ENCODE peak calls at places on chromosomes 2 and 18, in nine cellular contexts. P is HL-60, K is uterus, C is left ventricle myocardium inferior, V is adipocyte, J is brain microvascular endothelial cell, R is bronchial epithelial cell, M is psoas muscle, Z is coronary artery. A is an unnamed sample.

GRCh38 chr2:149733936-149734685 is 146.5 kb upstream of the MMADHC start:
- DNase-seq in M (no peak), C (no peak), V (peak), P (no peak), Z (no peak), K (no peak), J (peak), R (peak), A (no peak)

GRCh38 chr2:61582191-61582590 is 44.0 kb upstream of the XPO1 start:
- DNase-seq in R (peak), Z (no peak), V (no peak), C (no peak), J (no peak), P (no peak), M (no peak), K (no peak), A (no peak)

GRCh38 chr2:204497855-204498254 is 47.4 kb upstream of the PARD3B start:
- DNase-seq in C (no peak), J (no peak), V (no peak), M (no peak), K (no peak), Z (no peak), R (no peak), P (no peak), A (no peak)

GRCh38 chr2:123153041-123153440 is 872.0 kb upstream of the CNTNAP5 start:
- DNase-seq in K (no peak), Z (no peak), J (no peak), C (no peak), P (no peak), R (peak), V (no peak), M (no peak), A (no peak)

GRCh38 chr2:238380785-238381184 is 45.9 kb upstream of the ASB1 start:
- DNase-seq in C (no peak), J (no peak), V (peak), M (no peak), Z (no peak), K (no peak), P (no peak), R (peak), A (no peak)

GRCh38 chr18:21897811-21898210 is 157.2 kb downstream of the MIB1 start:
- DNase-seq in P (peak), C (no peak), Z (no peak), J (peak), M (no peak), V (peak), R (peak), K (peak), A (no peak)

GRCh38 chr2:96538487-96539214 is 2.1 kb downstream of the ARID5A start:
- DNase-seq in C (peak), V (no peak), R (no peak), Z (no peak), J (peak), P (peak), M (peak), K (peak), A (peak)

GRCh38 chr2:230124792-230125452 is 56.2 kb upstream of the SLC16A14 start:
- DNase-seq in C (peak), V (no peak), K (no peak), Z (no peak), J (no peak), R (no peak), P (peak), M (no peak), A (no peak)

GRCh38 chr2:28666496-28667184 is 85.0 kb upstream of the PPP1CB start:
- DNase-seq in C (no peak), K (peak), J (no peak), R (no peak), P (no peak), M (no peak), Z (no peak), V (no peak), A (no peak)

GRCh38 chr2:175595139-175595538 is 406.9 kb downstream of the LNPK start:
- DNase-seq in P (no peak), V (no peak), C (no peak), K (no peak), R (no peak), Z (no peak), J (no peak), M (no peak), A (no peak)

GRCh38 chr18:12656671-12657047 is 1.2 kb downstream of the SPIRE1 start:
- DNase-seq in J (no peak), C (no peak), Z (no peak), P (no peak), V (peak), K (no peak), R (peak), M (no peak), A (no peak)

GRCh38 chr2:201680743-201681142 is 17.7 kb downstream of the MPP4 start:
- DNase-seq in R (peak), C (no peak), V (no peak), P (no peak), M (no peak), Z (no peak), J (no peak), K (no peak), A (no peak)

GRCh38 chr2:182951948-182952663 is 85.7 kb upstream of the FRZB start:
- DNase-seq in R (peak), J (peak), K (no peak), P (no peak), M (no peak), C (no peak), V (peak), Z (no peak), A (no peak)

GRCh38 chr2:1743396-1744150 is 742 bp downstream of the PXDN start:
- DNase-seq in M (no peak), Z (no peak), P (no peak), K (peak), R (no peak), C (no peak), V (peak), J (no peak), A (peak)

GRCh38 chr2:62038980-62039771 is 133.7 kb downstream of the COMMD1 start:
- DNase-seq in J (peak), Z (no peak), P (peak), V (peak), C (no peak), M (no peak), R (peak), K (no peak), A (no peak)

GRCh38 chr18:46411191-46411590 is 245.8 kb downstream of the LOXHD1 start:
- DNase-seq in K (no peak), Z (no peak), J (no peak), V (no peak), P (no peak), R (no peak), C (no peak), M (no peak), A (no peak)

GRCh38 chr2:138919336-138919735 is 139.1 kb upstream of the NXPH2 start:
- DNase-seq in V (no peak), J (no peak), C (no peak), K (no peak), Z (no peak), M (no peak), R (no peak), P (no peak), A (no peak)

GRCh38 chr2:108971661-108972566 is 17.1 kb downstream of the EDAR start:
- DNase-seq in R (peak), C (peak), P (no peak), M (no peak), V (peak), J (no peak), Z (no peak), K (no peak), A (no peak)

GRCh38 chr2:95316466-95317122 is 19.4 kb downstream of the KCNIP3 start:
- DNase-seq in R (no peak), Z (no peak), V (peak), K (no peak), M (no peak), P (peak), J (peak), C (no peak), A (no peak)

GRCh38 chr18:13500227-13500865 is 226.0 kb downstream of the FAM210A start:
- DNase-seq in M (peak), C (peak), R (peak), V (peak), Z (peak), P (no peak), K (peak), J (peak), A (no peak)

GRCh38 chr2:32882911-32883810 is 63.6 kb upstream of the LTBP1 start:
- DNase-seq in M (no peak), K (no peak), J (no peak), R (peak), P (no peak), V (no peak), C (no peak), Z (no peak), A (no peak)

GRCh38 chr2:68391099-68391498 is 26.0 kb downstream of the PLEK start:
- DNase-seq in Z (no peak), M (no peak), P (peak), J (no peak), C (no peak), R (peak), K (no peak), V (no peak), A (no peak)

GRCh38 chr2:2547451-2547850 is 216.4 kb upstream of the MYT1L start:
- DNase-seq in V (no peak), R (no peak), C (no peak), M (no peak), J (no peak), Z (no peak), K (no peak), P (no peak), A (no peak)

GRCh38 chr2:142869461-142870106 is 7.9 kb upstream of the KYNU start:
- DNase-seq in K (no peak), V (no peak), Z (no peak), P (no peak), M (no peak), J (no peak), R (no peak), C (no peak), A (no peak)

GRCh38 chr2:219131327-219131726 is 29.3 kb downstream of the NHEJ1 start:
- DNase-seq in M (no peak), C (no peak), V (no peak), J (no peak), R (no peak), K (no peak), Z (no peak), P (no peak), A (no peak)

GRCh38 chr2:65730186-65730585 is 297.8 kb upstream of the SPRED2 start:
- DNase-seq in R (peak), P (no peak), J (no peak), K (no peak), C (no peak), Z (no peak), M (no peak), V (no peak), A (no peak)

GRCh38 chr2:137837830-137838229 is 126.4 kb upstream of the HNMT start:
- DNase-seq in P (peak), R (no peak), M (no peak), K (no peak), C (no peak), J (no peak), Z (no peak), V (no peak), A (no peak)

GRCh38 chr18:63763831-63764600 is 11.2 kb upstream of the SERPINB7 start:
- DNase-seq in J (peak), Z (no peak), C (no peak), K (no peak), V (peak), R (peak), P (no peak), M (no peak), A (no peak)

GRCh38 chr2:24527536-24527935 is 36.5 kb downstream of the NCOA1 start:
- DNase-seq in V (no peak), R (peak), M (no peak), C (no peak), K (no peak), Z (no peak), P (no peak), J (no peak), A (no peak)

GRCh38 chr2:238055841-238056240 is 5.0 kb upstream of the SCLY start:
- DNase-seq in C (no peak), P (no peak), Z (no peak), M (no peak), K (no peak), V (no peak), R (no peak), J (no peak), A (no peak)

GRCh38 chr18:41326311-41326710 is 628.7 kb upstream of the PIK3C3 start:
- DNase-seq in M (no peak), R (peak), J (peak), C (no peak), K (no peak), P (no peak), V (peak), Z (no peak), A (no peak)

GRCh38 chr2:238835726-238836301 is 12.1 kb upstream of the TWIST2 start:
- DNase-seq in J (no peak), R (no peak), M (no peak), P (no peak), C (no peak), K (no peak), Z (no peak), V (no peak), A (no peak)

GRCh38 chr18:40041951-40042350 is 1913.1 kb upstream of the PIK3C3 start:
- DNase-seq in V (no peak), C (no peak), M (no peak), P (no peak), K (no peak), J (no peak), Z (no peak), R (no peak), A (no peak)

GRCh38 chr18:67509711-67510110 is 6.8 kb downstream of the DSEL start:
- DNase-seq in K (no peak), M (no peak), V (peak), C (no peak), J (no peak), P (no peak), R (no peak), Z (no peak), A (no peak)

GRCh38 chr18:63604791-63605567 is 17.8 kb downstream of the SERPINB13 start:
- DNase-seq in M (no peak), C (no peak), P (no peak), K (no peak), R (peak), V (peak), J (no peak), Z (no peak), A (no peak)

DNA sequence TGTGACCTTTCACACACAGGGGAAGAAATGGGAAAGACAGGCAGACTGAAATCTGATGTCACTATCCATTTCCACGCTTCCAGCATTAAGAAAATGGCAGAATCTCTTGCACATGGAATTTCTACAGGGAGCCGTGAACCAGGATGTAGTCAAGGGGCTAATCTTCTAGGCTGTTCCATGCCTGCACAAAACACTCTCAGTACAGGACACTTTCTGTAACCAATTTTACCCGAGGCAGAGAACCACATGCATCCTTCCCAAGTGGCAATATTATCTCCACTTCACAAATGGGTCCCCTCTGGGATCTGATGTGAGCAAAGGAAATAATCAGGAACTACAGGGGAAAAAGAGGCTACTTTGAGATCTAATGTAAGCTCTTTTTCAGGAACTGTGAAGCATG is 237.0 kb downstream of the RBM43 start:
- DNase-seq in V (no peak), M (no peak), C (no peak), J (no peak), R (no peak), P (no peak), K (no peak), Z (no peak), A (no peak)
- H3K4me3 ChIP-seq in V (no peak), M (no peak), C (no peak), J (no peak), R (no peak), P (no peak), K (no peak), Z (no peak), A (no peak)

DNA sequence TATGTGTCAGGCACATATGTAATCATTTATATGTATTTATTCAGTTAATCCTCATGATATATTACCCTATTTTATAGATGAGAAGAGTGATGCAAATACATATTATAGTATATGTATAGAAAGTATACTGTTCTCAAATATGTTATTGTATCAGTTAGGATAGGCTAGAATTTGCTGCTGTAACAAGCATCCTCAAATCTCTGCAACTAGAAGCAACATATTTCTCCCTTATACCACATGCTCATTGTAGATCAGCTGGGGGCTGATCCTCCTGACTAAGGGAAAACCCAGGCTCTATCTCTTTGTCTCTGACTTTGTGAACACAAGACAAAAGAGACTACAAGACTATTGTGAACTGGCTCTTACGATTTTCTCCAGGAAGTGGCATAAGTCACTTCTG is 24.8 kb upstream of the HS6ST1 start:
- DNase-seq in J (no peak), P (no peak), C (no peak), M (no peak), K (no peak), V (no peak), Z (no peak), R (no peak), A (no peak)
- H3K4me3 ChIP-seq in J (no peak), P (no peak), C (no peak), M (no peak), K (no peak), V (no peak), Z (no peak), R (no peak), A (no peak)

DNA sequence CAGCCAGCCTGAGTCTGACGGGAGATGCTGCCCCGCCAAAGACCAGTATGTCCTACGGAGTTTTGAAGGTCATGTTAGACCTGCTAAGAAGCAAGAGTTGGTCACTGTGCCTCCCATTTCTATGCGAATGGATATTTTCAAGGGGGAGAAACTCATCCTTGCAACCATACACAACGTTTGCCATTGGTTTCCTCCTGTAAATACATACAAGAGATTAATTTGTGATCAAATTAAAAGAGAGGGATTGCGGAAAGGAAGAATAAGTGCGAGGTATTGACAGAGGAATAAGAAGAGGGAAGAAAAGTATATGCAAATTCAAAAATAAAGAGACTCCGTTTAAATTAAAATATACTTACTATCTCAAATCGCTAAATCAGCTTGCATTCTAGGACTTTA is 809 bp upstream of the CACNB4 start:
- DNase-seq in C (no peak), M (no peak), P (no peak), K (no peak), Z (no peak), R (no peak), J (no peak), V (no peak), A (no peak)
- H3K4me3 ChIP-seq in C (peak), M (peak), P (no peak), K (no peak), Z (peak), R (no peak), J (no peak), V (peak), A (no peak)

GRCh38 chr18:6009751-6010150 is 114.4 kb upstream of the TMEM200C start:
- DNase-seq in P (no peak), R (peak), C (no peak), Z (no peak), M (no peak), K (no peak), V (peak), J (no peak), A (no peak)

GRCh38 chr18:6001867-6002266 is 106.5 kb upstream of the TMEM200C start:
- DNase-seq in R (no peak), K (no peak), P (no peak), C (no peak), Z (no peak), V (peak), J (no peak), M (no peak), A (no peak)

GRCh38 chr18:6004683-6005082 is 109.4 kb upstream of the TMEM200C start:
- DNase-seq in Z (no peak), V (no peak), K (no peak), P (no peak), C (no peak), R (no peak), J (no peak), M (no peak), A (no peak)

GRCh38 chr18:5998907-5999306 is 103.6 kb upstream of the TMEM200C start:
- DNase-seq in P (no peak), J (no peak), M (no peak), C (no peak), Z (no peak), R (no peak), V (no peak), K (no peak), A (no peak)

DNA sequence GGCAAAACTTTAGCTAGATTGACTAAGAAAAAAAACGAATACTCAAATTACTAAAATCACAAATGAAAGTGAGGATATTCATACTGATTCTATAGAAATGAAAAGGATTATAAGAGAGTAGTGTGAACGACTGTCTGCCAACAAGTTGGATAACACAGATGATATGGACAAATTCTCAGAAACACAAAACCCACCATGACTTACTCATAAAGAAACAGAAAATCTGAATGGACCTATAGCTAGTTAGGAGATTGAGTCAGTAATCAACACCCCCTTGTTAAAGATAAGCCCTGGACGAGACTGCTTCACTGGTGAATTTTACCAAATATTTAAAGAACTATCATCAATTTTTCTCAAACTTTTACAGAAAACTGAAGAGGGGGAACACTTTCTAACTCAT is 108.8 kb upstream of the TMEM200C start:
- DNase-seq in J (no peak), M (no peak), K (no peak), P (no peak), Z (no peak), R (no peak), C (no peak), V (no peak), A (no peak)
- H3K4me3 ChIP-seq in J (no peak), M (no peak), K (no peak), P (no peak), Z (no peak), R (no peak), C (no peak), V (no peak), A (no peak)

GRCh38 chr2:169300617-169301530 is 61.5 kb downstream of the LRP2 start:
- DNase-seq in M (no peak), K (no peak), J (no peak), R (no peak), P (no peak), C (no peak), Z (no peak), V (no peak), A (no peak)
- H3K4me3 ChIP-seq in M (no peak), K (no peak), J (no peak), R (no peak), P (no peak), C (no peak), Z (no peak), V (no peak), A (no peak)

GRCh38 chr2:231344851-231345250 is 50.7 kb upstream of the B3GNT7 start:
- DNase-seq in P (no peak), J (no peak), C (no peak), Z (peak), K (no peak), R (no peak), V (no peak), M (no peak), A (no peak)

GRCh38 chr2:231347081-231347480 is 48.4 kb upstream of the B3GNT7 start:
- DNase-seq in V (no peak), M (no peak), K (no peak), C (no peak), Z (peak), P (no peak), R (no peak), J (no peak), A (peak)

GRCh38 chr2:231348173-231348572 is 47.3 kb upstream of the B3GNT7 start:
- DNase-seq in Z (peak), R (peak), M (no peak), K (no peak), V (peak), C (no peak), P (no peak), J (no peak), A (no peak)

GRCh38 chr2:231342111-231342711 is 53.3 kb upstream of the B3GNT7 start:
- DNase-seq in Z (peak), M (no peak), R (no peak), J (no peak), K (no peak), V (no peak), C (no peak), P (no peak), A (peak)

DNA sequence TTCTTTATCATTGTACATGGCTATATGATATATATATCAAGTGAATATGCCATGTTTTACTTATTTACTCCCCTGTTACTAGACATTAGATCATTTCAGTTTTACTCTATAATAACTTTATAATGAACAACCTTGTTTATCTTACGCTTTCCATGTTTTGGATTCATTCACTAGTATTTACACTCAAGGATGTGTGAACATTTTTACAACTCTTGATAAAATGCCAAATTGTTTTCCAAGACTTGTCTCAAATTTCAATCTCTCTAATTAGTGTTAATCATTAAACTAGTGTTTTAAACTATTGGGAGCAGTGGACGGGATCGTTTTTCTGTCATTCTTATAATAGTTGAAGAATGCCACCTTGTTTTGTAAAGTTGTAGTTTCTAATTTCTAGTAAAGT is 51.5 kb upstream of the B3GNT7 start:
- DNase-seq in C (no peak), V (no peak), J (no peak), M (no peak), R (no peak), Z (no peak), P (no peak), K (no peak), A (no peak)
- H3K4me3 ChIP-seq in C (no peak), V (no peak), J (no peak), M (no peak), R (no peak), Z (no peak), P (no peak), K (no peak), A (no peak)